ENCODE peak calls at places on chromosomes 1 and 21, in eight cellular contexts. V is left ventricle myocardium inferior, P is GM23248, L is DND-41, G is esophagus squamous epithelium, Z is Karpas-422, S is dorsolateral prefrontal cortex, Q is right cardiac atrium. U is an unnamed sample. For H3K27me3, the result is how much of the 10 kb centered on the place peaks cover.

GRCh38 chr1:234589064-234589765 is 20.8 kb downstream of the IRF2BP2 start:
- DNase-seq in V (no peak), P (peak), L (no peak), G (no peak), Z (no peak), S (no peak), Q (no peak), U (no peak)

GRCh38 chr1:225880636-225881035 is 1.5 kb downstream of the TMEM63A start:
- DNase-seq in V (no peak), P (no peak), L (no peak), G (no peak), Z (no peak), S (no peak), Q (no peak), U (no peak)

GRCh38 chr1:153633161-153633746 is 612 bp upstream of the CHTOP start:
- DNase-seq in V (no peak), P (no peak), L (no peak), G (no peak), Z (no peak), S (peak), Q (no peak), U (no peak)

GRCh38 chr1:43639990-43640794 is 9.8 kb upstream of the KDM4A start:
- DNase-seq in V (no peak), P (no peak), L (no peak), G (no peak), Z (no peak), S (no peak), Q (no peak), U (no peak)

GRCh38 chr1:36366091-36366661 is 19.5 kb downstream of the STK40 start:
- DNase-seq in V (peak), P (peak), L (peak), G (no peak), Z (no peak), S (peak), Q (no peak), U (peak)

GRCh38 chr1:234725177-234726132 is 115.5 kb upstream of the IRF2BP2 start:
- DNase-seq in V (peak), P (peak), L (peak), G (no peak), Z (no peak), S (no peak), Q (peak), U (peak)

GRCh38 chr21:39071623-39072214 is 111.5 kb downstream of the PSMG1 start:
- DNase-seq in V (no peak), P (peak), L (no peak), G (no peak), Z (no peak), S (no peak), Q (no peak), U (no peak)

GRCh38 chr1:38482080-38482826 is 377.3 kb downstream of the RRAGC start:
- DNase-seq in V (no peak), P (no peak), L (no peak), G (no peak), Z (no peak), S (no peak), Q (no peak), U (no peak)

GRCh38 chr1:195188821-195189220 is 1419.4 kb downstream of the KCNT2 start:
- DNase-seq in V (no peak), P (peak), L (no peak), G (no peak), Z (no peak), S (no peak), Q (no peak), U (no peak)

GRCh38 chr1:111604931-111605330 is 14.7 kb upstream of the RAP1A start:
- DNase-seq in V (no peak), P (peak), L (no peak), G (no peak), Z (no peak), S (no peak), Q (no peak), U (no peak)

GRCh38 chr1:209398330-209398991 is 185.1 kb upstream of the CAMK1G start:
- DNase-seq in V (no peak), P (peak), L (no peak), G (no peak), Z (no peak), S (no peak), Q (no peak), U (no peak)

GRCh38 chr1:228146761-228147693 is 2.7 kb upstream of the GJC2 start:
- DNase-seq in V (no peak), P (no peak), L (no peak), G (no peak), Z (no peak), S (peak), Q (no peak), U (no peak)

GRCh38 chr1:167012570-167012969 is 23.5 kb downstream of the MAEL start:
- DNase-seq in V (no peak), P (no peak), L (no peak), G (no peak), Z (no peak), S (no peak), Q (no peak), U (no peak)

GRCh38 chr1:203930343-203930742 is 68.9 kb downstream of the SNRPE start:
- DNase-seq in V (no peak), P (no peak), L (no peak), G (no peak), Z (no peak), S (no peak), Q (no peak), U (no peak)

GRCh38 chr1:85417876-85418275 is 47.1 kb downstream of the DDAH1 start:
- DNase-seq in V (no peak), P (no peak), L (no peak), G (no peak), Z (peak), S (no peak), Q (no peak), U (no peak)

GRCh38 chr1:164380893-164381292 is 178.1 kb upstream of the PBX1 start:
- DNase-seq in V (no peak), P (peak), L (no peak), G (no peak), Z (no peak), S (no peak), Q (peak), U (no peak)

GRCh38 chr1:99180915-99181314 is 83.4 kb upstream of the PLPPR4 start:
- DNase-seq in V (no peak), P (no peak), L (no peak), G (no peak), Z (peak), S (no peak), Q (no peak), U (no peak)

GRCh38 chr1:184608581-184608980 is 146.1 kb downstream of the EDEM3 start:
- DNase-seq in V (no peak), P (no peak), L (no peak), G (no peak), Z (no peak), S (no peak), Q (no peak), U (no peak)

GRCh38 chr1:85553416-85553815 is 27.1 kb upstream of the CCN1 start:
- DNase-seq in V (no peak), P (peak), L (no peak), G (no peak), Z (no peak), S (no peak), Q (no peak), U (no peak)

GRCh38 chr1:201739492-201740085 is 89.4 kb upstream of the IPO9 start:
- DNase-seq in V (peak), P (peak), L (no peak), G (no peak), Z (peak), S (no peak), Q (peak), U (peak)

GRCh38 chr1:235745448-235746136 is 96.0 kb upstream of the GNG4 start:
- DNase-seq in V (no peak), P (no peak), L (no peak), G (no peak), Z (no peak), S (no peak), Q (no peak), U (no peak)

GRCh38 chr1:54835970-54836369 is 34.8 kb upstream of the TTC22 start:
- DNase-seq in V (no peak), P (no peak), L (no peak), G (no peak), Z (no peak), S (no peak), Q (no peak), U (no peak)

GRCh38 chr21:36575306-36575705 is 95.4 kb upstream of the CLDN14 start:
- DNase-seq in V (no peak), P (no peak), L (no peak), G (no peak), Z (no peak), S (no peak), Q (no peak), U (no peak)

GRCh38 chr1:29029652-29030051 is 94.1 kb downstream of the TMEM200B start:
- DNase-seq in V (no peak), P (no peak), L (no peak), G (no peak), Z (no peak), S (no peak), Q (no peak), U (no peak)

GRCh38 chr1:2468041-2468472 is 8.0 kb upstream of the PLCH2 start:
- DNase-seq in V (no peak), P (peak), L (peak), G (no peak), Z (peak), S (no peak), Q (no peak), U (peak)
- H3K27me3 ChIP-seq in V (half or more), P (under half), L (under half), G (half or more), Z (under half), S (under half), Q (under half), U (under half)

GRCh38 chr1:205923663-205924435 is 19.4 kb downstream of the SLC26A9 start:
- DNase-seq in V (no peak), P (no peak), L (no peak), G (no peak), Z (no peak), S (no peak), Q (no peak), U (no peak)
- H3K4me3 ChIP-seq in V (no peak), P (no peak), L (no peak), G (no peak), Z (no peak), S (no peak), Q (no peak), U (no peak)

DNA sequence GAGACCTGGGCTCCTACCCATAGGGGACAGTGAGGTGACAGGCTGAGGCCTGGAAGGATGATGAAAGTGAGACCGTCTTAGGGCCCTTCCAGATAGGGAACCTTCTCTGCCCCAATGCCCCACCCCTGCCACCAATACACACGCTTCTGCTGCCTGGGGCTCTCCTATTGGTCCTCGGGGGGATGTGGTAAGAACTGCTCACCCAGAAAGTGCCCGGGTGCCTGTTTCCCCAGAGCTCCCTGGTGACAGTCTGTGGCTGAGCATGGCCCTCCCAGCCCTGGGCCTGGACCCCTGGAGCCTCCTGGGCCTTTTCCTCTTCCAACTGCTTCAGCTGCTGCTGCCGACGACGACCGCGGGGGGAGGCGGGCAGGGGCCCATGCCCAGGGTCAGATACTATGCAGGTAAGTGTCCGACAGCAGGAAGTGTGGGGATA is 948 bp downstream of the SEMA4A start:
- DNase-seq in V (no peak), P (no peak), L (no peak), G (no peak), Z (peak), S (peak), Q (peak), U (no peak)
- H3K27ac ChIP-seq in V (no peak), P (no peak), L (no peak), G (peak), Z (peak), S (no peak), Q (no peak), U (no peak)

DNA sequence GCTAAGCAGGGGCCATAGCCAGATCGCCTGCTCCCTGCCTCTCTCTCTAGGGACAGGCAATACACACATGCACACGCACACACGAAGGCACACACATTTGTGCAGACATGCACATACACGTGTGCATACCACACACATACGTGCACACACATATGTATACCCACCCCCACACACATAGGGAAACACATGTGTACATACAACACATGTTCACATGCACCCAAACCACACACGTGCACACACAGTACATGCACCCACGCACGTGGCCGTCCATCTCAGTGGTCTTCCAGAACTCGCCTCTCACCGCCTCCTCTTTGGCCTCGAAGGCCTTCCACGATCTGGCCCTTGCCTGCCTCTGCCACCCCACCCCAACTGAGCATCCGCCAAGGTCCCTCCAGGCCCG is 25.3 kb upstream of the PEX10 start:
- DNase-seq in V (no peak), P (no peak), L (no peak), G (no peak), Z (no peak), S (no peak), Q (no peak), U (no peak)
- H3K27me3 ChIP-seq in V (half or more), P (under half), L (under half), G (half or more), Z (under half), S (under half), Q (under half), U (under half)

GRCh38 chr1:31704261-31705079 is 653 bp upstream of the COL16A1 start:
- DNase-seq in V (no peak), P (peak), L (no peak), G (no peak), Z (no peak), S (no peak), Q (peak), U (no peak)
- H3K4me3 ChIP-seq in V (peak), P (peak), L (no peak), G (peak), Z (no peak), S (peak), Q (peak), U (no peak)

GRCh38 chr1:91651243-91651642 is 150.6 kb downstream of the CDC7 start:
- DNase-seq in V (no peak), P (peak), L (no peak), G (no peak), Z (no peak), S (no peak), Q (no peak), U (no peak)
- H3K27ac ChIP-seq in V (peak), P (peak), L (no peak), G (peak), Z (no peak), S (no peak), Q (peak), U (no peak)

GRCh38 chr21:14755086-14755485 is 209.0 kb upstream of the SAMSN1 start:
- DNase-seq in V (no peak), P (no peak), L (no peak), G (no peak), Z (no peak), S (no peak), Q (no peak), U (no peak)
- H3K27me3 ChIP-seq in V (under half), P (under half), L (under half), G (under half), Z (under half), S (under half), Q (under half), U (under half)

GRCh38 chr1:114902343-114902742 is 47.7 kb downstream of the SYCP1 start:
- DNase-seq in V (no peak), P (peak), L (no peak), G (no peak), Z (no peak), S (no peak), Q (no peak), U (no peak)
- H3K4me3 ChIP-seq in V (no peak), P (peak), L (no peak), G (no peak), Z (no peak), S (peak), Q (no peak), U (no peak)

DNA sequence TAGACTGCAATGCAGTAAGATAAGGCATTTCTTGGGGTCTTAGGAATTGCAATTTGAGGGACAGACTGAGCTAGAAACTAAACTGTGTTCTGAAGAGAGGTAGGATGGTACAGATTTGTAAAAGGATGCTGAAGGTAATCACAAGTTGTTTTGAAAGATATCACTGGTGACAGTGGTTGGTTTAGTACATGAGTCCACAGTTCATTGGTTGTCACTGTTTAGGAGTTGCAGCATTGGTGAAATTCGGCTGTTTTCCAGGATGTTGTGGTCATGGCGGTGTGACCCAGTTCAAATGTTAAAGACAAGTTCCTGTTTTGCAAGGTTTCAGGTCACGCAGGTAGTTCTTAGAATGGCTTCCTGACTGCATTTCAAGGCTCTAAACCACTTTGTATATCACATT is 292.8 kb upstream of the B3GALT2 start:
- DNase-seq in V (no peak), P (no peak), L (peak), G (peak), Z (no peak), S (no peak), Q (no peak), U (peak)
- H3K27ac ChIP-seq in V (no peak), P (no peak), L (no peak), G (no peak), Z (no peak), S (no peak), Q (no peak), U (peak)

GRCh38 chr1:20373286-20373685 is 82.6 kb downstream of the VWA5B1 start:
- DNase-seq in V (no peak), P (no peak), L (no peak), G (no peak), Z (no peak), S (no peak), Q (no peak), U (no peak)
- H3K27me3 ChIP-seq in V (half or more), P (under half), L (under half), G (half or more), Z (under half), S (under half), Q (under half), U (under half)